ENCODE peak calls at places on chromosomes 4 and X, in four cellular contexts. P is BJ, Z is heart right ventricle, G is GM12864. A is an unnamed sample.

GRCh38 chr4:27692098-27692679 is 831.5 kb downstream of the STIM2 start:
- DNase-seq in P (no peak), Z (no peak), G (peak), A (peak)

GRCh38 chrX:53682885-53683555 is 3.5 kb downstream of the HUWE1 start:
- DNase-seq in P (no peak), Z (no peak), G (no peak), A (peak)

GRCh38 chr4:105453550-105454201 is 20.2 kb downstream of the PPA2 start:
- DNase-seq in P (no peak), Z (no peak), G (no peak), A (no peak)

GRCh38 chrX:39559229-39559628 is 538.5 kb downstream of the BCOR start:
- DNase-seq in P (no peak), Z (no peak), G (no peak), A (no peak)

GRCh38 chr4:76198411-76199237 is 15.0 kb downstream of the SCARB2 start:
- DNase-seq in P (peak), Z (no peak), G (peak), A (peak)

GRCh38 chr4:184329235-184330007 is 111.7 kb upstream of the ENPP6 start:
- DNase-seq in P (no peak), Z (no peak), G (no peak), A (no peak)

GRCh38 chr4:80071643-80072606 is 1.1 kb downstream of the ANTXR2 start:
- DNase-seq in P (no peak), Z (peak), G (no peak), A (peak)

GRCh38 chrX:41468647-41469323 is 21.6 kb downstream of the NYX start:
- DNase-seq in P (no peak), Z (no peak), G (no peak), A (no peak)

DNA sequence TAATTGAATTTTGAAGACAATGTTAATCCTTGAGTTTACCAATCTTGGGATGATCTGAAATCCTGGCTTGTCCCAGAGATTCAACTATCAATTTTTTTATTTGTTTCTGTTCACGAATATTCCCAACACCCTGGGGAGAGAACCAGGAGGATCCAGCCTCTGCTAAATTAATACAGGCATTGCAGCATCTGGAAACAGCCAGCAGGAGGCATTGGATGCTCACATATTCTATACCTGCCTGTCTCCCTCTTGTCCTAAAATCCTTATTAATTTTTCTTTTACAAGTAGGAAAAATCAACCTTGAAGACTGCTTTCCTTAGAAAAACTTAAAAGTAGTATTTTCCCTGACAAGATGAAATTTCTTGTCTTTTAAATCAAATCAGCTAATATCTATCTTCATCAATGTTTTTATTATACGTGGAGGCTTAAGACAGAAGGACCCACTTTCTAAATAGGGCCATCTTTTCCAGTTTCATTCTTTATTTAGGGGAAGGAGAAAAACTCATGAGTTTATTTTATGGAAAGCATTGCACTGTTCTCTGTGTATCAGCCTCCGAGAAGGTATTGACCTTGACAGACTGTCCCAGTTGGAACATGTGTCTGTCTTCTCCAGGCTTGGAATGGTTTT is 102.4 kb downstream of the CLNK start:
- DNase-seq in P (no peak), Z (no peak), G (no peak), A (peak)
- TF ChIP-seq CTCF in P (peak), Z (peak), G (peak), A (peak)

DNA sequence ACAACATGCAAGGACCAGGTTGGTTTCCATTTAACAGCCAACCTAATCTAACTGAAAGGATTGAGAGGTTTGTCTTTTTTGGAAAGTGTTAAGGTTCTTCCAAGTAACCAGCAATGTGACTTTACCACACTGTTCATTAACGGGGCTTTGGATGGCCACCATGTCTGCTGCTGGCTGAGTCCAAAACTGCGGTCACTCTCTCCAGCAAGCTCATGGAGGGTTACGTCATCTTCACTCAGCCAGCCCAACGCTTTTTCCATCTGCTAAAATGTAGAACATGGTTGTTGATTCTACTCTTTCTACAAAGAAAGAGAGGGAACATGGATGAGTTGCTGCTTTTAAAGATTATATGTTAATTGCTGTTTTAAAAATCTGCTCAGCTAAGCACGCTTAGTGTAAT is 11.0 kb downstream of the PKD2 start:
- DNase-seq in P (peak), Z (no peak), G (no peak), A (peak)
- H3K4me3 ChIP-seq in P (no peak), Z (no peak), G (no peak), A (no peak)

GRCh38 chr4:7721984-7722551 is 217.6 kb downstream of the AFAP1 start:
- DNase-seq in P (no peak), Z (no peak), G (no peak), A (no peak)
- TF ChIP-seq CTCF in P (peak), Z (no peak), G (peak), A (no peak)

GRCh38 chr4:101158507-101158906 is 188.8 kb downstream of the PPP3CA start:
- DNase-seq in P (no peak), Z (no peak), G (no peak), A (no peak)
- H3K4me3 ChIP-seq in P (no peak), Z (no peak), G (no peak), A (no peak)

GRCh38 chrX:76454456-76454927 is 27.0 kb downstream of the MAGEE1 start:
- DNase-seq in P (no peak), Z (no peak), G (peak), A (peak)
- TF ChIP-seq CTCF in P (peak), Z (peak), G (peak), A (peak)

DNA sequence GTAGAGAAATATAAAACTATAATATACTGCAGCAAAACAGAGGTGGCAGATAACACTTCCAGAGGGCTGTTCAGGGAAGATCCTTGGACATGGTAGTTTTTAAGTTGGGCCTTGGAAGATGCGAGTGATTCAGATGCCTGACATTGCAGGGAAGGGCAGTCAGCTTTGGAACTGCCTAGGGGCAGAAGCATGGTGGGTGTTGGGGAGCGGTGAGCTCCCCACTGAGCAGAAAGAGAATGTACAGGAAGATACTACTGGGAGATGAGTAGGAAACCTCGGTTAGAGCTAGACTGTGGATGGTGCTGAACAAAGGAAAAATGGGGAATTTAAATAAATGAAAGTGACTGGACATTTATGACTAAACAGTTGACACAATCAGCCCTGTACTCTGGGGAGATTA is 24.9 kb upstream of the SEC24B start:
- DNase-seq in P (no peak), Z (no peak), G (no peak), A (no peak)
- H3K4me3 ChIP-seq in P (no peak), Z (no peak), G (no peak), A (no peak)

GRCh38 chrX:22081475-22082092 is 49.5 kb downstream of the PHEX start:
- DNase-seq in P (no peak), Z (peak), G (peak), A (peak)
- TF ChIP-seq CTCF in P (peak), Z (peak), G (peak), A (peak)

DNA sequence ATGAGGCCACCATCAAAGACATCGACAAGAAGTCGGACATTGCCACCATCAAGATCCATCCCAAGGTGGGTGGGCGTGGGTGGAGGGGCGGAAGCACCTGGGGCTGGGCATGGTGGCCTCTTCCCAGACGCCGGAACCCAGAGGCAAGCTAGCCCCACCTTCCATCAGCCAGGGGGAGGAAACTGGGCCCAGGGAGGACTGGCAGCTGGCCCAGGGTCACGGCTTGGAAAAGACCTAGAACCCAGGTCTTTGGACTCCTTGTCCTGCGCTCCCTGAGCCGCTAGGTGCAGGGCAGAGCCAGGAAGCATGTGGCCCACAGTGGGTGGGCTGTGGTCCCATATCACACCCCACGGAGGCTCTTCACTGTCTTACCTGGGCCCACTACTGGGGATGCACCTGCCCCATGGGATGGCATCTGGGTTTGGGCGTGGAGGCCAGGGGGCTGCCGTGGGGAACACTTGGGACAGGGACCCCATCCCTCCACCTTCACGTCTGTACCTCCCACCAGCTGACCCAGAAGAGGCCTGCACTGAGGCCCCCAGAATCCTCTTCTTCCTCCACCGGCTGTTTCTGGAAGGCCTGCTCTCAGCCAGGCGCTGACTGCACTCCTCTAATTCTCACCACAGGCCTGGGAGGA is 17.3 kb downstream of the HTRA3 start:
- DNase-seq in P (no peak), Z (peak), G (no peak), A (no peak)
- H3K4me3 ChIP-seq in P (no peak), Z (no peak), G (no peak), A (no peak)

A was measured in HL-60.